ENCODE peak calls at places on chromosome 5, in ten cellular contexts. M is naive thymus-derived CD8-positive, alpha-beta T cell; L is activated CD4-positive, alpha-beta T cell treated with anti-CD3 and anti-CD28 coated beads, Interleukin-2, amount 10 ng/mL, durations not matched to agents 7 days and 5 days; D is ovary; E is NCI-H1694; N is body of pancreas; V is amygdala; O is fibroblast of the aortic adventitia; I is choroid plexus epithelial cell; J is stimulated activated CD8-positive, alpha-beta memory T cell treated with anti-CD3 and anti-CD28 coated beads, Interleukin-4, amount 100 ng/mL, for 24 hours. S is an unnamed sample.

GRCh38 chr5:150320048-150320555 is 17.4 kb upstream of the ARSI start:
- DNase-seq in M (no peak), L (no peak), D (peak), E (no peak), N (peak), V (no peak), O (peak), I (peak), J (no peak), S (no peak)

GRCh38 chr5:56429110-56429561 is 196.0 kb upstream of the ANKRD55 start:
- DNase-seq in M (no peak), L (no peak), D (no peak), E (no peak), N (no peak), V (no peak), O (no peak), I (peak), J (no peak), S (no peak)

GRCh38 chr5:72363146-72363802 is 43.1 kb downstream of the PTCD2 start:
- DNase-seq in M (no peak), L (no peak), D (no peak), E (no peak), N (no peak), V (no peak), O (peak), I (peak), J (no peak), S (no peak)

GRCh38 chr5:55680353-55680752 is 31.8 kb downstream of the SLC38A9 start:
- DNase-seq in M (no peak), L (no peak), D (no peak), E (no peak), N (no peak), V (no peak), O (no peak), I (no peak), J (no peak), S (no peak)

GRCh38 chr5:102130386-102130785 is 165.7 kb downstream of the SLCO4C1 start:
- DNase-seq in M (no peak), L (no peak), D (no peak), E (no peak), N (no peak), V (no peak), O (peak), I (no peak), J (no peak), S (no peak)

GRCh38 chr5:79193643-79194042 is 42.3 kb upstream of the JMY start:
- DNase-seq in M (no peak), L (no peak), D (no peak), E (no peak), N (no peak), V (no peak), O (peak), I (no peak), J (no peak), S (no peak)

GRCh38 chr5:177361418-177362101 is 3.8 kb downstream of the RGS14 start:
- DNase-seq in M (no peak), L (no peak), D (no peak), E (no peak), N (no peak), V (no peak), O (no peak), I (no peak), J (no peak), S (no peak)

GRCh38 chr5:5343581-5343980 is 78.9 kb upstream of the ICE1 start:
- DNase-seq in M (no peak), L (no peak), D (no peak), E (no peak), N (no peak), V (no peak), O (no peak), I (no peak), J (no peak), S (no peak)

GRCh38 chr5:140926903-140927573 is 939 bp downstream of the PCDHAC1 start:
- DNase-seq in M (no peak), L (no peak), D (no peak), E (no peak), N (peak), V (no peak), O (peak), I (peak), J (no peak), S (no peak)

GRCh38 chr5:145220491-145220890 is 614.7 kb downstream of the PRELID2 start:
- DNase-seq in M (no peak), L (no peak), D (no peak), E (no peak), N (no peak), V (no peak), O (no peak), I (no peak), J (no peak), S (no peak)

GRCh38 chr5:109533847-109534272 is 124.1 kb upstream of the PJA2 start:
- DNase-seq in M (no peak), L (no peak), D (no peak), E (no peak), N (no peak), V (no peak), O (peak), I (no peak), J (no peak), S (no peak)

GRCh38 chr5:21681906-21682305 is 1171.2 kb downstream of the CDH12 start:
- DNase-seq in M (no peak), L (no peak), D (no peak), E (no peak), N (no peak), V (no peak), O (no peak), I (no peak), J (no peak), S (no peak)

GRCh38 chr5:39523821-39524220 is 99.0 kb upstream of the DAB2 start:
- DNase-seq in M (no peak), L (no peak), D (no peak), E (no peak), N (no peak), V (no peak), O (peak), I (peak), J (no peak), S (no peak)

GRCh38 chr5:44372028-44372427 is 17.2 kb downstream of the FGF10 start:
- DNase-seq in M (no peak), L (no peak), D (no peak), E (no peak), N (no peak), V (no peak), O (no peak), I (no peak), J (no peak), S (no peak)

GRCh38 chr5:172533399-172534228 is 79.3 kb upstream of the SH3PXD2B start:
- DNase-seq in M (no peak), L (no peak), D (no peak), E (no peak), N (no peak), V (no peak), O (peak), I (no peak), J (no peak), S (no peak)

GRCh38 chr5:125987677-125988255 is 435.4 kb upstream of the GRAMD2B start:
- DNase-seq in M (no peak), L (no peak), D (no peak), E (no peak), N (no peak), V (no peak), O (no peak), I (no peak), J (no peak), S (no peak)

GRCh38 chr5:171483453-171484177 is 64.2 kb downstream of the FGF18 start:
- DNase-seq in M (no peak), L (no peak), D (peak), E (no peak), N (peak), V (no peak), O (peak), I (peak), J (no peak), S (no peak)

GRCh38 chr5:170623576-170624181 is 119.9 kb downstream of the KCNIP1 start:
- DNase-seq in M (no peak), L (peak), D (no peak), E (peak), N (no peak), V (no peak), O (peak), I (peak), J (peak), S (no peak)

GRCh38 chr5:176396330-176396729 is 7.8 kb downstream of the HIGD2A start:
- DNase-seq in M (no peak), L (no peak), D (no peak), E (peak), N (no peak), V (no peak), O (no peak), I (peak), J (no peak), S (no peak)

GRCh38 chr5:57386958-57387357 is 95.7 kb downstream of the ACTBL2 start:
- DNase-seq in M (no peak), L (no peak), D (no peak), E (no peak), N (no peak), V (no peak), O (peak), I (peak), J (no peak), S (no peak)

GRCh38 chr5:12460493-12461261 is 556.4 kb upstream of the CTNND2 start:
- DNase-seq in M (no peak), L (no peak), D (no peak), E (no peak), N (no peak), V (no peak), O (no peak), I (peak), J (no peak), S (no peak)

GRCh38 chr5:131533844-131534243 is 101.2 kb downstream of the RAPGEF6 start:
- DNase-seq in M (no peak), L (no peak), D (no peak), E (no peak), N (no peak), V (no peak), O (no peak), I (no peak), J (no peak), S (no peak)

GRCh38 chr5:5602554-5602953 is 180.1 kb downstream of the ICE1 start:
- DNase-seq in M (no peak), L (no peak), D (no peak), E (no peak), N (no peak), V (no peak), O (no peak), I (no peak), J (no peak), S (no peak)

S was measured in activated T-helper 9 cell treated with anti-CD3 and anti-CD28 coated beads, Interleukin-2, amount 50 U/mL, for 16 hours.